ENCODE peak calls at places on chromosomes 11 and 22, in four cellular contexts. One of them, this sample, is unnamed.

GRCh38 chr11:111327908-111328624 is 29.7 kb downstream of the POU2AF3 start:
- DNase-seq in GM12878: no peak
- DNase-seq in GM12891: no peak
- DNase-seq in K562: no peak
- DNase-seq in this sample: no peak

GRCh38 chr11:21484039-21484438 is 708.8 kb upstream of the ANO5 start:
- DNase-seq in K562: no peak
- DNase-seq in GM12891: no peak
- DNase-seq in GM12878: no peak
- DNase-seq in this sample: no peak

GRCh38 chr11:134562176-134562575 is 150.1 kb upstream of the B3GAT1 start:
- DNase-seq in GM12878: no peak
- DNase-seq in GM12891: no peak
- DNase-seq in K562: no peak
- DNase-seq in this sample: no peak

GRCh38 chr11:116240661-116241060 is 532.1 kb downstream of the BUD13 start:
- DNase-seq in K562: no peak
- DNase-seq in GM12891: no peak
- DNase-seq in GM12878: no peak
- DNase-seq in this sample: no peak

GRCh38 chr11:3022982-3023381 is 30.9 kb upstream of the NAP1L4 start:
- DNase-seq in K562: no peak
- DNase-seq in GM12878: no peak
- DNase-seq in GM12891: no peak
- DNase-seq in this sample: no peak

GRCh38 chr22:20444325-20444724 is 6.7 kb upstream of the SCARF2 start:
- DNase-seq in K562: no peak
- DNase-seq in GM12891: no peak
- DNase-seq in GM12878: no peak
- DNase-seq in this sample: no peak

GRCh38 chr11:62875698-62876483 is 4.8 kb upstream of the SLC3A2 start:
- DNase-seq in K562: no peak
- DNase-seq in GM12891: no peak
- DNase-seq in GM12878: no peak
- DNase-seq in this sample: no peak

GRCh38 chr22:26718905-26719304 is 61.5 kb downstream of the MIAT start:
- DNase-seq in K562: no peak
- DNase-seq in GM12891: no peak
- DNase-seq in GM12878: no peak
- DNase-seq in this sample: no peak

GRCh38 chr11:62124186-62125113 is 639 bp downstream of the INCENP start:
- DNase-seq in K562: peak; percentile 30
- DNase-seq in GM12878: no peak
- DNase-seq in GM12891: no peak
- DNase-seq in this sample: peak; percentile 11

GRCh38 chr22:27507935-27508504 is 293.5 kb downstream of the MN1 start:
- DNase-seq in GM12891: no peak
- DNase-seq in K562: no peak
- DNase-seq in GM12878: no peak
- DNase-seq in this sample: no peak

GRCh38 chr11:132158696-132159095 is 788.3 kb downstream of the NTM start:
- DNase-seq in K562: no peak
- DNase-seq in GM12878: no peak
- DNase-seq in GM12891: no peak
- DNase-seq in this sample: no peak

GRCh38 chr11:88535266-88535665 is 197.7 kb upstream of the CTSC start:
- DNase-seq in GM12878: no peak
- DNase-seq in GM12891: no peak
- DNase-seq in K562: no peak
- DNase-seq in this sample: no peak

GRCh38 chr11:94849836-94850235 is 81.7 kb downstream of the AMOTL1 start:
- DNase-seq in GM12891: no peak
- DNase-seq in GM12878: no peak
- DNase-seq in K562: no peak
- DNase-seq in this sample: no peak

GRCh38 chr11:109970516-109971183 is 122.5 kb upstream of the ZC3H12C start:
- DNase-seq in K562: no peak
- DNase-seq in GM12878: peak; percentile 85
- DNase-seq in GM12891: no peak
- DNase-seq in this sample: peak; percentile 24

GRCh38 chr11:33191456-33191855 is 30.2 kb upstream of the CSTF3 start:
- DNase-seq in K562: no peak
- DNase-seq in GM12891: no peak
- DNase-seq in GM12878: no peak
- DNase-seq in this sample: no peak

GRCh38 chr11:18312012-18312411 is 9.9 kb downstream of the HPS5 start:
- DNase-seq in GM12891: no peak
- DNase-seq in GM12878: no peak
- DNase-seq in K562: no peak
- DNase-seq in this sample: no peak

GRCh38 chr11:119337581-119338317 is 2.9 kb downstream of the C1QTNF5 start:
- DNase-seq in GM12891: no peak
- DNase-seq in K562: peak; percentile 57
- DNase-seq in GM12878: no peak
- DNase-seq in this sample: no peak

GRCh38 chr22:28998681-28999080 is 63.0 kb downstream of the C22orf31 start:
- DNase-seq in GM12891: no peak
- DNase-seq in K562: no peak
- DNase-seq in GM12878: no peak
- DNase-seq in this sample: no peak

GRCh38 chr11:73349633-73350032 is 26.6 kb upstream of the RELT start:
- DNase-seq in K562: no peak
- DNase-seq in GM12891: no peak
- DNase-seq in GM12878: no peak
- DNase-seq in this sample: no peak

GRCh38 chr22:43747877-43748276 is 64.2 kb downstream of the EFCAB6 start:
- DNase-seq in GM12891: no peak
- DNase-seq in GM12878: no peak
- DNase-seq in K562: no peak
- DNase-seq in this sample: no peak

GRCh38 chr11:67268684-67269268 is 2.5 kb downstream of the GRK2 start:
- DNase-seq in GM12878: no peak
- DNase-seq in K562: no peak
- DNase-seq in GM12891: no peak
- DNase-seq in this sample: no peak

GRCh38 chr11:13486926-13487660 is 8.7 kb downstream of the PTH start:
- DNase-seq in K562: peak; percentile 17
- DNase-seq in GM12878: no peak
- DNase-seq in GM12891: no peak
- DNase-seq in this sample: no peak

GRCh38 chr22:27588915-27589314 is 212.6 kb downstream of the MN1 start:
- DNase-seq in GM12878: no peak
- DNase-seq in GM12891: no peak
- DNase-seq in K562: no peak
- DNase-seq in this sample: no peak

GRCh38 chr11:2530131-2530854 is 85.5 kb downstream of the KCNQ1 start:
- DNase-seq in K562: no peak
- DNase-seq in GM12891: no peak
- DNase-seq in GM12878: no peak
- DNase-seq in this sample: no peak

GRCh38 chr11:62030071-62030684 is 62.7 kb upstream of the FTH1 start:
- DNase-seq in GM12878: no peak
- DNase-seq in GM12891: no peak
- DNase-seq in K562: no peak
- DNase-seq in this sample: no peak

GRCh38 chr11:119863236-119863635 is 134.2 kb upstream of the NECTIN1 start:
- DNase-seq in GM12878: no peak
- DNase-seq in GM12891: no peak
- DNase-seq in K562: no peak
- DNase-seq in this sample: no peak

GRCh38 chr11:13776134-13776815 is 107.8 kb downstream of the FAR1 start:
- DNase-seq in GM12878: no peak
- DNase-seq in K562: no peak
- DNase-seq in GM12891: no peak
- DNase-seq in this sample: no peak

GRCh38 chr11:62337682-62338181 is 484 bp downstream of the ASRGL1 start:
- DNase-seq in GM12878: no peak
- DNase-seq in GM12891: no peak
- DNase-seq in K562: peak; percentile 40
- DNase-seq in this sample: no peak

GRCh38 chr11:28938091-28938490 is 829.9 kb downstream of the METTL15 start:
- DNase-seq in GM12891: no peak
- DNase-seq in K562: no peak
- DNase-seq in GM12878: no peak
- DNase-seq in this sample: no peak

GRCh38 chr11:304915-305833 is 2.4 kb upstream of the IFITM2 start:
- DNase-seq in K562: peak; percentile 56
- DNase-seq in GM12891: no peak
- DNase-seq in GM12878: no peak
- DNase-seq in this sample: no peak

GRCh38 chr11:84526250-84526649 is 1100.9 kb downstream of the DLG2 start:
- DNase-seq in GM12878: no peak
- DNase-seq in K562: no peak
- DNase-seq in GM12891: no peak
- DNase-seq in this sample: no peak

GRCh38 chr22:19448739-19449421 is 1.4 kb upstream of the C22orf39 start:
- DNase-seq in GM12878: no peak
- DNase-seq in K562: peak; percentile 26
- DNase-seq in GM12891: no peak
- DNase-seq in this sample: no peak

GRCh38 chr11:124199702-124200101 is 16.6 kb downstream of the OR10D3 start:
- DNase-seq in GM12891: no peak
- DNase-seq in K562: no peak
- DNase-seq in GM12878: no peak
- DNase-seq in this sample: no peak

GRCh38 chr11:113681282-113681681 is 24.8 kb downstream of the TMPRSS5 start:
- DNase-seq in GM12878: no peak
- DNase-seq in K562: peak; percentile 32
- DNase-seq in GM12891: no peak
- DNase-seq in this sample: no peak

GRCh38 chr11:62980133-62980760 is 4.5 kb downstream of the SLC22A6 start:
- DNase-seq in GM12891: no peak
- DNase-seq in K562: no peak
- DNase-seq in GM12878: no peak
- DNase-seq in this sample: no peak

GRCh38 chr11:19025799-19026406 is 34.6 kb downstream of the MRGPRX2 start:
- DNase-seq in GM12878: no peak
- DNase-seq in GM12891: no peak
- DNase-seq in K562: no peak
- DNase-seq in this sample: no peak

GRCh38 chr11:78694152-78694551 is 119.5 kb upstream of the NARS2 start:
- DNase-seq in K562: no peak
- DNase-seq in GM12891: no peak
- DNase-seq in GM12878: no peak
- DNase-seq in this sample: no peak

GRCh38 chr11:96424693-96425092 is 34.9 kb downstream of the JRKL start:
- DNase-seq in K562: no peak
- DNase-seq in GM12891: no peak
- DNase-seq in GM12878: no peak
- DNase-seq in this sample: no peak
- TF ChIP-seq SPI1 in K562: no peak
- TF ChIP-seq SPI1 in GM12891: no peak
- TF ChIP-seq SPI1 in GM12878: no peak
- TF ChIP-seq SPI1 in this sample: no peak

DNA sequence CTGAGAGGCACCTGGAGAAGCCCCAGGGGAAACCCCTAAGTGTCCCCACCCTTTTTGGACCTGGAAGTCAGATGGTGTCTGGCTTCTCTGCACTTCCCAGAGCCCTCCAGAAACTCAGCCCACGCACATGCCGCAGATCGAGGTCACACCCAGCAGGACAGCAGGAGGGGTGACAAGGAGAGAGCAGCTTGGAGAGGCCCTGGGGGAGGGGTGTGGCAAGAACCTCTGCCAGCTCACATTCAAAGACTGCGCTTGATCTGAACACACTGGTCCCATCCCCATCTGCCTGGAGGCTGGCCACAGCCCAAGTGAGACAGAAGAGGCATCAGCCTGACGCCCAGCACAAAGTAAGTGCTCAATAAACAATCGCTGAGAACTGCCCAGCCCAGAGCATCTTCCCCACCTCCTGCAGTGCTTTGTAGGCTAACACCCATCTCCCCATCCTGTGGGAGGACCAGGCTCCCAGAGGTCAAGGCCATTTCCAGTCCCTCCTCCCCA is 21.4 kb downstream of the TMPRSS6 start:
- DNase-seq in GM12878: no peak
- DNase-seq in K562: peak; percentile 66
- DNase-seq in GM12891: no peak
- DNase-seq in this sample: no peak
- TF ChIP-seq SPI1 in GM12878: no peak
- TF ChIP-seq SPI1 in K562: no peak
- TF ChIP-seq SPI1 in GM12891: no peak
- TF ChIP-seq SPI1 in this sample: no peak

GRCh38 chr22:39520874-39521857 is 804 bp downstream of the ATF4 start:
- DNase-seq in GM12891: no peak
- DNase-seq in K562: peak; percentile 71
- DNase-seq in GM12878: no peak
- DNase-seq in this sample: peak; percentile 72
- TF ChIP-seq SPI1 in GM12891: no peak
- TF ChIP-seq SPI1 in K562: no peak
- TF ChIP-seq SPI1 in GM12878: no peak
- TF ChIP-seq SPI1 in this sample: no peak

GRCh38 chr22:50444663-50445062 is 30.2 kb downstream of the SBF1 start:
- DNase-seq in GM12891: no peak
- DNase-seq in K562: no peak
- DNase-seq in GM12878: no peak
- DNase-seq in this sample: no peak
- TF ChIP-seq SPI1 in GM12891: no peak
- TF ChIP-seq SPI1 in K562: no peak
- TF ChIP-seq SPI1 in GM12878: no peak
- TF ChIP-seq SPI1 in this sample: no peak

GRCh38 chr22:32352681-32353080 is 5.0 kb upstream of the RFPL3 start:
- DNase-seq in GM12891: no peak
- DNase-seq in GM12878: no peak
- DNase-seq in K562: no peak
- DNase-seq in this sample: no peak

GRCh38 chr22:32353292-32353691 is 4.4 kb upstream of the RFPL3 start:
- DNase-seq in K562: no peak
- DNase-seq in GM12878: no peak
- DNase-seq in GM12891: no peak
- DNase-seq in this sample: no peak

GRCh38 chr22:32353840-32354239 is 3.8 kb upstream of the RFPL3 start:
- DNase-seq in K562: no peak
- DNase-seq in GM12891: no peak
- DNase-seq in GM12878: no peak
- DNase-seq in this sample: no peak

GRCh38 chr22:32354360-32355351 is 3.0 kb upstream of the RFPL3 start:
- DNase-seq in GM12878: no peak
- DNase-seq in GM12891: no peak
- DNase-seq in K562: no peak
- DNase-seq in this sample: no peak

DNA sequence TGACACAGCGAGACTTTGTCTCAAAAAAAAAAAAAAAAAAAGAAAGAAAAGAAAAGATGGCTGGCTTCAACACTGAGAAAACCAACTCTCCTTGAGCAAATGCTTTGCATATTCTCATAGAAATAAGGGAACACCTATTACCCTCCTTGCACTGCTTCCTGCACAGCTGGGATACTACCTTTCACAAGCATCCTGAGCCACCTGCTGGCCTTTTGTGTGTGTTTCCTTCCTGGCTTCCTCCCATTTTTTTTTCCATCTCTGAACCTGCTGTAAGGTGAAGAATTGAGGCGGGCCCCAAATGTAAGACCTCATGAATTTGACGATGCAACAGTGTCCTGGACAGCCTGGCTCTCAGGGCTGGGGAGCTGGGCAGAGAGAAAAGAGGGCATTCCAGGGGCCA is 1.9 kb upstream of the RFPL3 start:
- DNase-seq in K562: no peak
- DNase-seq in GM12878: no peak
- DNase-seq in GM12891: no peak
- DNase-seq in this sample: no peak
- TF ChIP-seq SPI1 in K562: no peak
- TF ChIP-seq SPI1 in GM12878: no peak
- TF ChIP-seq SPI1 in GM12891: no peak
- TF ChIP-seq SPI1 in this sample: no peak